ENCODE peak calls at places on chromosomes 12 and 14, in six cellular contexts. One of them, this sample, is unnamed.

GRCh38 chr12:81369175-81369574 is 291.3 kb downstream of the ACSS3 start:
- DNase-seq in RPMI7951: no peak
- DNase-seq in left ventricle myocardium inferior: no peak
- DNase-seq in NCI-H2029: no peak
- DNase-seq in foreskin melanocyte: no peak
- DNase-seq in GM19239: no peak
- DNase-seq in this sample: no peak

GRCh38 chr12:50934371-50934851 is 17.9 kb upstream of the HIGD1C start:
- DNase-seq in GM19239: no peak
- DNase-seq in left ventricle myocardium inferior: no peak
- DNase-seq in RPMI7951: no peak
- DNase-seq in NCI-H2029: no peak
- DNase-seq in foreskin melanocyte: no peak
- DNase-seq in this sample: no peak

GRCh38 chr14:85273952-85274351 is 256.0 kb upstream of the FLRT2 start:
- DNase-seq in left ventricle myocardium inferior: no peak
- DNase-seq in NCI-H2029: no peak
- DNase-seq in GM19239: no peak
- DNase-seq in foreskin melanocyte: no peak
- DNase-seq in RPMI7951: no peak
- DNase-seq in this sample: no peak

GRCh38 chr14:20493634-20494033 is 11.7 kb upstream of the RNASE10 start:
- DNase-seq in foreskin melanocyte: no peak
- DNase-seq in NCI-H2029: no peak
- DNase-seq in GM19239: no peak
- DNase-seq in left ventricle myocardium inferior: no peak
- DNase-seq in RPMI7951: no peak
- DNase-seq in this sample: no peak

GRCh38 chr14:31449971-31450610 is 7.2 kb downstream of the DTD2 start:
- DNase-seq in NCI-H2029: peak
- DNase-seq in RPMI7951: peak
- DNase-seq in foreskin melanocyte: peak
- DNase-seq in left ventricle myocardium inferior: no peak
- DNase-seq in GM19239: no peak
- DNase-seq in this sample: no peak

GRCh38 chr12:47717443-47718193 is 7.7 kb downstream of the ENDOU start:
- DNase-seq in NCI-H2029: peak
- DNase-seq in RPMI7951: peak
- DNase-seq in foreskin melanocyte: peak
- DNase-seq in left ventricle myocardium inferior: peak
- DNase-seq in GM19239: no peak
- DNase-seq in this sample: peak

GRCh38 chr14:104600141-104600643 is 4.4 kb downstream of the TMEM179 start:
- DNase-seq in left ventricle myocardium inferior: no peak
- DNase-seq in NCI-H2029: no peak
- DNase-seq in RPMI7951: peak
- DNase-seq in GM19239: no peak
- DNase-seq in foreskin melanocyte: no peak
- DNase-seq in this sample: no peak

GRCh38 chr12:46374711-46375110 is 2.1 kb upstream of the SLC38A2 start:
- DNase-seq in foreskin melanocyte: no peak
- DNase-seq in NCI-H2029: no peak
- DNase-seq in RPMI7951: no peak
- DNase-seq in left ventricle myocardium inferior: no peak
- DNase-seq in GM19239: no peak
- DNase-seq in this sample: no peak

GRCh38 chr12:51797301-51797700 is 51.2 kb downstream of the FIGNL2 start:
- DNase-seq in NCI-H2029: no peak
- DNase-seq in foreskin melanocyte: no peak
- DNase-seq in left ventricle myocardium inferior: no peak
- DNase-seq in RPMI7951: no peak
- DNase-seq in GM19239: no peak
- DNase-seq in this sample: no peak

GRCh38 chr14:29220077-29220476 is 453.5 kb downstream of the FOXG1 start:
- DNase-seq in NCI-H2029: no peak
- DNase-seq in GM19239: no peak
- DNase-seq in left ventricle myocardium inferior: no peak
- DNase-seq in RPMI7951: no peak
- DNase-seq in foreskin melanocyte: no peak
- DNase-seq in this sample: no peak

GRCh38 chr14:46405095-46405494 is 246.5 kb downstream of the RPL10L start:
- DNase-seq in RPMI7951: no peak
- DNase-seq in GM19239: no peak
- DNase-seq in left ventricle myocardium inferior: no peak
- DNase-seq in foreskin melanocyte: peak
- DNase-seq in NCI-H2029: no peak
- DNase-seq in this sample: no peak